ENCODE peak calls at places on chromosomes 3 and 15, in six cellular contexts. C is endodermal cell, L is GM23248, P is H9, Y is prostate gland, Z is PC-3. T is an unnamed sample. For H3K27me3 and H3K9me3, the result is how much of the 10 kb centered on the place peaks cover.

GRCh38 chr3:50637012-50637411 is 20.1 kb downstream of the MAPKAPK3 start:
- DNase-seq in C (peak), L (no peak), P (peak), Y (no peak), Z (no peak), T (no peak)

GRCh38 chr3:40116478-40117162 is 192.9 kb upstream of the EIF1B start:
- DNase-seq in C (no peak), L (peak), P (no peak), Y (no peak), Z (peak), T (no peak)

GRCh38 chr3:186307594-186307993 is 54.4 kb downstream of the DGKG start:
- DNase-seq in C (no peak), L (peak), P (no peak), Y (no peak), Z (peak), T (no peak)

GRCh38 chr3:55646121-55646520 is 159.0 kb upstream of the WNT5A start:
- DNase-seq in C (no peak), L (no peak), P (no peak), Y (no peak), Z (no peak), T (no peak)

GRCh38 chr15:88649753-88650551 is 11.1 kb downstream of the ISG20 start:
- DNase-seq in C (no peak), L (no peak), P (no peak), Y (no peak), Z (no peak), T (no peak)

GRCh38 chr3:64548200-64548889 is 139.5 kb downstream of the ADAMTS9 start:
- DNase-seq in C (no peak), L (peak), P (no peak), Y (peak), Z (no peak), T (no peak)

GRCh38 chr15:71282086-71282485 is 166.8 kb downstream of the THSD4 start:
- DNase-seq in C (no peak), L (peak), P (no peak), Y (no peak), Z (no peak), T (no peak)

GRCh38 chr15:78315686-78316085 is 16.3 kb upstream of the SKIC8 start:
- DNase-seq in C (peak), L (no peak), P (peak), Y (no peak), Z (peak), T (no peak)

GRCh38 chr3:73709712-73710111 is 85.0 kb upstream of the PDZRN3 start:
- DNase-seq in C (no peak), L (no peak), P (no peak), Y (no peak), Z (no peak), T (no peak)

GRCh38 chr3:125202197-125202596 is 10.4 kb downstream of the SLC12A8 start:
- DNase-seq in C (no peak), L (no peak), P (no peak), Y (no peak), Z (peak), T (no peak)

GRCh38 chr3:186732169-186732766 is 15.1 kb downstream of the KNG1 start:
- DNase-seq in C (no peak), L (no peak), P (no peak), Y (no peak), Z (no peak), T (no peak)

GRCh38 chr3:125194849-125195601 is 17.5 kb downstream of the SLC12A8 start:
- DNase-seq in C (peak), L (peak), P (no peak), Y (no peak), Z (no peak), T (no peak)

GRCh38 chr15:25849431-25849921 is 13.7 kb downstream of the ATP10A start:
- DNase-seq in C (no peak), L (peak), P (no peak), Y (no peak), Z (peak), T (no peak)

GRCh38 chr3:69784854-69785523 is 45.7 kb downstream of the MITF start:
- DNase-seq in C (no peak), L (peak), P (no peak), Y (no peak), Z (no peak), T (no peak)

GRCh38 chr3:172581757-172582166 is 58.5 kb upstream of the TNFSF10 start:
- DNase-seq in C (no peak), L (no peak), P (no peak), Y (no peak), Z (no peak), T (no peak)

GRCh38 chr3:194101592-194102432 is 34.1 kb upstream of the HES1 start:
- DNase-seq in C (no peak), L (no peak), P (no peak), Y (no peak), Z (no peak), T (no peak)

GRCh38 chr3:157073810-157074209 is 86.1 kb downstream of the CCNL1 start:
- DNase-seq in C (no peak), L (peak), P (no peak), Y (no peak), Z (peak), T (no peak)

GRCh38 chr15:29337156-29337959 is 67.7 kb upstream of the NSMCE3 start:
- DNase-seq in C (no peak), L (peak), P (no peak), Y (peak), Z (no peak), T (no peak)

GRCh38 chr3:172065967-172066762 is 26.8 kb downstream of the FNDC3B start:
- DNase-seq in C (no peak), L (peak), P (no peak), Y (no peak), Z (peak), T (no peak)

GRCh38 chr3:18443670-18444596 is 18.8 kb upstream of the SATB1 start:
- DNase-seq in C (peak), L (peak), P (peak), Y (peak), Z (peak), T (no peak)
- H3K27me3 ChIP-seq in C (half or more), L (under half), P (under half), Y (under half), Z (under half), T (under half)

DNA sequence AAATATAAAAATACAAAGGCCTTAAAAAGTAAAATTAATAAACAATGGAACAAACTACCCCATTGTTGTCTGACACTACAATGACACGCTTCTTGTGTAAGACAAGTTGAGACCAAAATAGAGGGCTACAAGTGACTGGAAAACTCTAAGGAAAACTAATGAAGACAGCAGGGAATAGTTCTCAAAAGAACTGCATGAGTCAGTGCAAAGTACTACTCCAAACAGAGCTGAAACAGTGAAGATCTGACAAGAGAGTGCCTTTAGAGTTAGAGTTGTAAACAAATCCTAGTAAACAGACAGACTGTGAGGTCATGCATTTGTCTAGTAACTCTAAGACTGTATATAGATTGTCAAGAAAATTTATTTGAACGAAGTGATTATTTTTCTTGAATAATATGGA is 233.9 kb downstream of the BBX start:
- DNase-seq in C (no peak), L (peak), P (no peak), Y (no peak), Z (no peak), T (no peak)
- H3K9me3 ChIP-seq in C (under half), L (under half), P (under half), Y (under half), Z (under half), T (under half)

GRCh38 chr3:185149591-185149990 is 3.3 kb downstream of the C3orf70 start:
- DNase-seq in C (no peak), L (no peak), P (no peak), Y (no peak), Z (no peak), T (no peak)
- H3K27me3 ChIP-seq in C (under half), L (half or more), P (under half), Y (under half), Z (half or more), T (half or more)

GRCh38 chr3:1591327-1592028 is 498.7 kb downstream of the CNTN6 start:
- DNase-seq in C (no peak), L (no peak), P (no peak), Y (no peak), Z (no peak), T (no peak)

GRCh38 chr3:1583044-1583443 is 490.2 kb downstream of the CNTN6 start:
- DNase-seq in C (no peak), L (no peak), P (no peak), Y (no peak), Z (no peak), T (no peak)

DNA sequence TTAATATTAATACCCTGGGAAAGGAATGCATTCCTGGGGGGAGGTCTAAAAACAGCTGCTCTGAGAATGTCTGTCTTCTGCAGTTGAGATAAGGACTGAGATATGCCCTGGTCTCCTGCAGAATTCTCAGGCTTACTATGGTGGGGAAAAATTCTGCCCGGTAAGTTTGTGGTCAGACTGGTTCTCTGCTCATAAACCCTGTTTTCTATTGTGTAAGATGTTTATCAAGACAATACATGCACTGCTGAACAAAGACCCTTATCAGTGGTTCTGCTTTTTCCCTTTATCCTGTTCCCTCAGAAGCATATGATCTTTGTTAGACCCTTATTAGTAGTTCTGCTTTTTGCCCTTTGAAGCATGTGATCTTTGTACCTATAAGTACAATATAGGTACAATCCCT is 494.6 kb downstream of the CNTN6 start:
- DNase-seq in C (no peak), L (no peak), P (no peak), Y (no peak), Z (no peak), T (no peak)
- H3K9me3 ChIP-seq in C (under half), L (under half), P (under half), Y (under half), Z (under half), T (under half)

T was measured in PC-9.